ENCODE peak calls at places on chromosome 13, in seven cellular contexts. W is transverse colon, L is K562, K is GM23338, N is brain microvascular endothelial cell, F is left ventricle myocardium inferior, H is breast epithelium. A is an unnamed sample.

GRCh38 chr13:76696370-76696769 is 189.8 kb downstream of the KCTD12 start:
- DNase-seq in W (no peak), L (no peak), K (no peak), N (peak; percentile 22), F (no peak), H (no peak), A (no peak)

GRCh38 chr13:56393549-56393948 is 747.2 kb upstream of the PRR20A start:
- DNase-seq in W (no peak), L (no peak), K (peak; percentile 32), N (no peak), F (no peak), H (no peak), A (no peak)

GRCh38 chr13:97234236-97234635 is 12.1 kb downstream of the MBNL2 start:
- DNase-seq in W (peak; percentile 61), L (no peak), K (no peak), N (no peak), F (no peak), H (no peak), A (no peak)

GRCh38 chr13:23509781-23510543 is 60.2 kb upstream of the TNFRSF19 start:
- DNase-seq in W (no peak), L (no peak), K (no peak), N (peak; percentile 74), F (no peak), H (no peak), A (no peak)

GRCh38 chr13:103573446-103573845 is 507.2 kb upstream of the SLC10A2 start:
- DNase-seq in W (no peak), L (no peak), K (peak; percentile 38), N (no peak), F (no peak), H (no peak), A (no peak)

GRCh38 chr13:75870397-75870801 is 234.3 kb downstream of the LMO7 start:
- DNase-seq in W (no peak), L (peak; percentile 26), K (peak; percentile 60), N (no peak), F (no peak), H (no peak), A (no peak)

GRCh38 chr13:89458456-89458855 is 1787.3 kb downstream of the SLITRK5 start:
- DNase-seq in W (no peak), L (no peak), K (no peak), N (no peak), F (no peak), H (no peak), A (no peak)

GRCh38 chr13:106986033-106986484 is 418.1 kb upstream of the ARGLU1 start:
- DNase-seq in W (no peak), L (no peak), K (peak; percentile 51), N (peak; percentile 1), F (peak; percentile 18), H (no peak), A (no peak)

GRCh38 chr13:34070006-34070405 is 252.1 kb downstream of the RFC3 start:
- DNase-seq in W (no peak), L (no peak), K (no peak), N (no peak), F (no peak), H (no peak), A (no peak)

GRCh38 chr13:74678308-74678958 is 544.2 kb upstream of the KLF12 start:
- DNase-seq in W (no peak), L (no peak), K (no peak), N (no peak), F (no peak), H (no peak), A (no peak)

GRCh38 chr13:79779761-79780160 is 298.8 kb downstream of the NDFIP2 start:
- DNase-seq in W (peak; percentile 33), L (no peak), K (no peak), N (no peak), F (no peak), H (no peak), A (no peak)

GRCh38 chr13:24254151-24254810 is 55.1 kb upstream of the C1QTNF9 start:
- DNase-seq in W (no peak), L (no peak), K (no peak), N (no peak), F (no peak), H (no peak), A (no peak)

GRCh38 chr13:102567857-102568256 is 28.9 kb upstream of the TPP2 start:
- DNase-seq in W (no peak), L (no peak), K (peak; percentile 21), N (no peak), F (no peak), H (no peak), A (no peak)

GRCh38 chr13:52925775-52926285 is 77.4 kb upstream of the PCDH8 start:
- DNase-seq in W (no peak), L (no peak), K (no peak), N (no peak), F (peak; percentile 56), H (no peak), A (peak; percentile 85)

GRCh38 chr13:110347088-110347487 is 40.0 kb downstream of the COL4A2 start:
- DNase-seq in W (no peak), L (no peak), K (no peak), N (no peak), F (no peak), H (no peak), A (no peak)
- H3K27ac ChIP-seq in W (peak overlapping the region; percentile 87), L (no peak overlapping the region), K (no peak overlapping the region), N (peak overlapping the region; percentile 99), F (peak overlapping the region; percentile 79), H (peak overlapping the region; percentile 78), A (peak overlapping the region; percentile 99)

DNA sequence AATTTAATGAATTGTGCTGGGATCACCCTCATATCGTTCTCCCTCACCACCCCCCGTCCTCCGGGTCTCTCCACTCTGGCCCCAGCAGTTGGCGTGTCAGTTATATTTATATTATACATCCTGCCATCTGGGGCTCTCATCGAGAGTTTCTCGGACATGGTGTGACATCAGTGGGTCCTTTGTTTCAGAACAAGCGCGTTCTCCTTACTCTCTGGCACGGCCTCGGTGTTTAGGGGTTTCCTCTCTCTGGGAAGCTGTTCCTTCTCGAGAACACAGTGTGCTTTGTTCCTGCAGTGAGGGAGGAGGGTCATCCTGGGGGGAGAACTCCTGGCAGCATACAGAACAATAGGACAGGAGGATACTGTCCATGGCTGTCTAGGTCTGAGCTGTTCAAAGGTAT is 9.8 kb upstream of the MCF2L start:
- DNase-seq in W (no peak), L (no peak), K (no peak), N (no peak), F (peak; percentile 46), H (no peak), A (peak; percentile 12)
- H3K27ac ChIP-seq in W (no peak overlapping the region), L (no peak overlapping the region), K (no peak overlapping the region), N (no peak overlapping the region), F (peak overlapping the region; percentile 94), H (peak overlapping the region; percentile 36), A (no peak overlapping the region)

GRCh38 chr13:99967884-99968520 is 3.6 kb downstream of the ZIC5 start:
- DNase-seq in W (no peak), L (no peak), K (peak; percentile 51), N (no peak), F (no peak), H (no peak), A (no peak)
- H3K27ac ChIP-seq in W (no peak overlapping the region), L (no peak overlapping the region), K (no peak overlapping the region), N (peak overlapping the region; percentile 11), F (no peak overlapping the region), H (no peak overlapping the region), A (no peak overlapping the region)

GRCh38 chr13:37947419-37948140 is 78.0 kb upstream of the TRPC4 start:
- DNase-seq in W (no peak), L (peak; percentile 9), K (no peak), N (no peak), F (no peak), H (no peak), A (no peak)
- H3K27ac ChIP-seq in W (no peak overlapping the region), L (no peak overlapping the region), K (no peak overlapping the region), N (no peak overlapping the region), F (no peak overlapping the region), H (no peak overlapping the region), A (no peak overlapping the region)

GRCh38 chr13:40549500-40550094 is 116.8 kb downstream of the FOXO1 start:
- DNase-seq in W (no peak), L (no peak), K (no peak), N (no peak), F (no peak), H (no peak), A (no peak)

GRCh38 chr13:40552895-40553294 is 113.5 kb downstream of the FOXO1 start:
- DNase-seq in W (no peak), L (no peak), K (no peak), N (no peak), F (no peak), H (no peak), A (no peak)

GRCh38 chr13:40546047-40546446 is 120.4 kb downstream of the FOXO1 start:
- DNase-seq in W (no peak), L (no peak), K (no peak), N (no peak), F (no peak), H (no peak), A (no peak)

GRCh38 chr13:40550130-40550529 is 116.3 kb downstream of the FOXO1 start:
- DNase-seq in W (no peak), L (no peak), K (no peak), N (peak; percentile 32), F (no peak), H (no peak), A (no peak)

GRCh38 chr13:40547545-40548322 is 118.7 kb downstream of the FOXO1 start:
- DNase-seq in W (no peak), L (no peak), K (no peak), N (no peak), F (no peak), H (no peak), A (no peak)
- H3K27ac ChIP-seq in W (no peak overlapping the region), L (no peak overlapping the region), K (no peak overlapping the region), N (no peak overlapping the region), F (no peak overlapping the region), H (peak overlapping the region; percentile 33), A (no peak overlapping the region)

DNA sequence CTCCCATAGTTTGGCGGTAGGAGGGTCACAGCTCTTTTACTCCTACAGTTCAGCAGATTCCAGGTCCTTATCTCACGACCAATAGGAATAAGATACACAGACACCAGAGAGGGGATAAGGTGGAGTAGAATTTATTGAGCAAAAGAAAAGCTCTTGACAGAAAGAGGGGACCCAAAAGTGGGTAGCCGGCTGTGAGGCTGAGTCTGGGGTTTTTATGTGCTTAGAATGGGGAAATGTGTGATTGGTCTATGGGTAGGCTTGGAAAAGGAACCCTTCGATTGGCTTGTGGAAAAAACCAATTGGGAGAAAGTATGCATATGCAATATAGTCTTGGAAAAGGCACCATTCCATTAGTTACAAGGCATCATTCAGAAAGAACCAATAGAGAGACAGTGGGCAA is 1356.9 kb upstream of the SPRY2 start:
- DNase-seq in W (no peak), L (no peak), K (no peak), N (no peak), F (no peak), H (no peak), A (no peak)
- H3K27ac ChIP-seq in W (no peak overlapping the region), L (no peak overlapping the region), K (no peak overlapping the region), N (no peak overlapping the region), F (no peak overlapping the region), H (no peak overlapping the region), A (no peak overlapping the region)

DNA sequence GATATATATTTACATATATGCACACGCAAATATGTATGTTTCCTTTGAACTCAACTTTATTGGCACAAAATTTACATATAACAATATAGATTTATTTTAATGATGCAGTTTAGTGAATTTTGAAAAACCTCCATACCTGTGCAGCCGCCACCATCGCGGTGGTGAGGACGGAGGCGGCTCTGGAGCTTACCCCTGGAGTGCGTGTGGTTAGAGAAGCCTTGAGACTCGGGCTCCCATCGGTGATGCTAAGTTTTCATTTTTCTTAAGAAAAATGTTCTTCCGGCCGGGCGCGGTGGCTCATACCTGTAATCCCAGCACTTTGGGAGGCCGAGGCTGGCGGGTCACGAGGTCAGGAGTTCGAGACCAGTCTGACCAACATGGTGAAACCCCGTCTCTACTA is 31.8 kb downstream of the GJA3 start:
- DNase-seq in W (no peak), L (no peak), K (no peak), N (no peak), F (no peak), H (no peak), A (no peak)
- H3K27ac ChIP-seq in W (no peak overlapping the region), L (no peak overlapping the region), K (no peak overlapping the region), N (no peak overlapping the region), F (peak overlapping the region; percentile 97), H (no peak overlapping the region), A (no peak overlapping the region)

GRCh38 chr13:42751693-42752092 is 29.7 kb upstream of the FAM216B start:
- DNase-seq in W (no peak), L (no peak), K (no peak), N (no peak), F (no peak), H (no peak), A (no peak)
- H3K27ac ChIP-seq in W (no peak overlapping the region), L (no peak overlapping the region), K (no peak overlapping the region), N (no peak overlapping the region), F (no peak overlapping the region), H (no peak overlapping the region), A (no peak overlapping the region)

A was measured in RWPE2.